ENCODE peak calls at places on chromosome 22, in four cellular contexts. W, H, V and D are unnamed samples.

GRCh38 chr22:33917744-33918406 is 2.4 kb downstream of the LARGE1 start:
- DNase-seq in W (no peak), H (no peak), V (no peak), D (no peak)

GRCh38 chr22:46171940-46172339 is 21.6 kb downstream of the PPARA start:
- DNase-seq in W (no peak), H (peak; percentile 71), V (no peak), D (no peak)

GRCh38 chr22:31247726-31248125 is 35.6 kb downstream of the LIMK2 start:
- DNase-seq in W (no peak), H (no peak), V (no peak), D (no peak)

GRCh38 chr22:26550498-26551033 is 38.3 kb upstream of the TFIP11 start:
- DNase-seq in W (no peak), H (no peak), V (no peak), D (no peak)

GRCh38 chr22:46088541-46089311 is 61.6 kb upstream of the PPARA start:
- DNase-seq in W (peak; percentile 83), H (peak; percentile 64), V (no peak), D (peak; percentile 75)

GRCh38 chr22:46848227-46848626 is 85.8 kb downstream of the TBC1D22A start:
- DNase-seq in W (no peak), H (no peak), V (no peak), D (no peak)

GRCh38 chr22:30205281-30206115 is 41.1 kb downstream of the LIF start:
- DNase-seq in W (peak; percentile 87), H (peak; percentile 38), V (peak; percentile 91), D (peak; percentile 89)

GRCh38 chr22:20946080-20946986 is 20.7 kb upstream of the AIFM3 start:
- DNase-seq in W (peak; percentile 20), H (no peak), V (no peak), D (no peak)

GRCh38 chr22:24322522-24322921 is 51.9 kb downstream of the SPECC1L start:
- DNase-seq in W (no peak), H (no peak), V (no peak), D (no peak)

GRCh38 chr22:39068033-39068785 is 8.9 kb upstream of the APOBEC3G start:
- DNase-seq in W (no peak), H (no peak), V (no peak), D (no peak)
- TF ChIP-seq CTCF in W (no peak), H (no peak), V (no peak), D (no peak)

DNA sequence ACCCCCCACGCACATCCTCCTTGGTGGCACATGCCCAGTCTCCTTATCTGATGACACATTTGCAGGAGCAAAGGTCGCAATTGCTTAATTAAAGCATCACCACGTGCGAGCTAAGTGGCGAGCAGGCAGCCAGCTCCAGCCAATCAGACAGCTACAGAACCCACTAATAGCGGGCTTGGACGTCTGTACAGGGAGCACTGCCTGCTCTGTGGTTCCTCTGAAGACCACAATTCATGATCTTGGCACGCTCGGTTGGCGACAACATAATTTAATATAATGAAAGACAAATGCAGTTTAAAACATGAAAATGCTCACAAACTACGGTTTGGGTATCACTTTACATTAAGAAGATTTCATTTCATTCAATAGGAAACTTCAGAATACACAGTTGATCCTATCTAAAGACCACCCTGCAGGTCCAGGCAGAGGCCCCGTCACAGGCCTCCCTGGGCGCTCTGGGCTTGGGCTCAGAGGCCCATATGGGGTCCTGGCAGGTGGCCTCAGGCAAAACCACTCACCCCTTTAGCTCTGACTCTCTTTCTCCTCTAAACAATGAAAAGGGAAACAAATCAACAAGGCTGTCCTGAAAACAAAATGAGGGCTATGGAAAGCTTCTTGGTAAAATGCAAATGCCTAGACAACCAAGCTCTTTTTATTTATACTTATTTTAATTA is 10.4 kb downstream of the PACSIN2 start:
- DNase-seq in W (no peak), H (no peak), V (no peak), D (no peak)
- H3K4me3 ChIP-seq in W (no peak overlapping the region), H (no peak overlapping the region), V (no peak overlapping the region), D (no peak overlapping the region)

GRCh38 chr22:21984793-21985192 is 2.2 kb upstream of the TOP3B start:
- DNase-seq in W (no peak), H (no peak), V (no peak), D (no peak)
- TF ChIP-seq EP300 in W (no peak), H (no peak), V (no peak), D (no peak)

DNA sequence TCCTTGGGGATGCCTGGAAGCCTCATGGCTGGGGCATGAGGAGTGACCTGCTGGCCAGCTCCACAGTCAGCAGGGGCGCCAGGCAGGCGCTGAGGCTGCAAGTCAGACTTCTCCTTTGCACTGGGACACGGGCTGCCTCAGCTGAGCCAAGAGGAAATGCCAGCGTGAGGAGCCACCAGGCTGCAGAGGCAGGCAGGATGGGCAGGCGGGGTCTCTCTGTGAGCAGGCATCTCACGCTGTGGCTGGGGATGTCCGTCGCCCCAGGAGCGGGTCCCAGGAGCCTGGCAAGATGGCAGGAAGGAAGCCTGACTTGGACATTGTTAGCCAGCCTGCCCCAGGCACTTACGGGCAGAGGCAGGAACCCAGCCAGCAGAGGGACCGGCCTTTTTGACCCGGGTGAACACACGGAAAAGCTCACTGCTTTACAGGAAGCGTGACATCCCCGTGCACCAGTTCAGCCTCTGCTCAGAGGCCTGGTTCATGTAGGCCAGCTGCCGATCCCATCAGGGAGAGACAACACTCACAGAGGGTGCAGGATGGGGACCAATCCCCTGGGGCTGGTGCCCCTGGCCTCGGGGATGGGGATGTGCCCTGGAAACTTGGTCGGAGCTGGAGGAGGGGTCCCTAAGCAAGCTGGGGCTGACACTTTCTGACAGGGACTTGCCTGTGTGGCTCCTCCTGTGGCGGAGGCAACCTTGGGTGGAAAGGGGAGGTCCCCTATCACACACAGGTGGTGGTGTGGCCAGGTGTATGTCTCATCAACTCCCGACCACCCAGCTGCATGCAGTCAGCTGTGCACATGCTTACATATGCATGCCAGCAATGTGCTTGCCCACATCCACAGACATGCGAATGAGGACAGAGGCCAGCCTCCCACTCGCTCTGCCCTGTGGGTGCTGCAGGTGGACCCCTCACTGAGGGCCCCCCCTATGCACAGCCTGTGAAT is 10.0 kb downstream of the GNB1L start:
- DNase-seq in W (peak; percentile 73), H (no peak), V (no peak), D (no peak)
- TF ChIP-seq CTCF in W (no peak), H (no peak), V (no peak), D (no peak)

DNA sequence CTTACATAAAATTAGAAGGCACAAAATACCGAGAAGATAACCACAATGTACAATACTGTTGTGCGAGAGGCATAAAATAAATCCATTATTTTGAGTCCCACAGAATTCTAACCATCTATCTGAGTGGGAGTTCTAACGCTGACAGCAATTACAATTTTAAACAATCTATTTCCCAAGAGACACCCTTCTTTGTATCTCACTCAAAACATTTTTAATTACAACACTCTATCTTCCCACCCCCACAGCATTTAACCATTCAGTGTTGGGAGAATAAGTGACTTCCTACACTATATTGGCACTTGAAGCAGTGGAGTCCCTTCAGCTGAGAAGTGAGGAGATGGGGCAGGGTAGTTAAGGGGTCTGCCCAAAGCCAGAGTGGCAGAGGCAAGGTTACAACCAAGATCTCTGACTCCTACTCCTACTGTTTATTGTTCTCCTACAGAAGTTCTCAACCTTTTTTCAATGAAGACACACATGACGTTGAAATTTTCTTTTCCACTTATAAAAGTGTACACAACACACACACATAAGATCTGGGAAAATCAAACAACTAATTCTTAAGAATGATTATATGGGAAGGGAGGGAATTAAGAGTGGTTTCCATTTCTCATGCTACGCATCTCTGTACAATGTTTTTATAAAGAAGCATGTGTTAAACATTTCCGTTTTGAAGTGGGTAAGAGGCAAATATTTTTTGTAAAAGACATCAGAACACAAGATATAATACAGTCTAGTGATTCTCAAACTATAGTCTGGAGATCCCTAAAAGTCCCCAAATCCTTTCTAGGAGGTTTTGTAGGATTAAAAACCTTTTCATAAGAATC is 10.9 kb downstream of the SLC25A17 start:
- DNase-seq in W (no peak), H (no peak), V (no peak), D (no peak)
- H3K4me3 ChIP-seq in W (no peak overlapping the region), H (no peak overlapping the region), V (no peak overlapping the region), D (no peak overlapping the region)

DNA sequence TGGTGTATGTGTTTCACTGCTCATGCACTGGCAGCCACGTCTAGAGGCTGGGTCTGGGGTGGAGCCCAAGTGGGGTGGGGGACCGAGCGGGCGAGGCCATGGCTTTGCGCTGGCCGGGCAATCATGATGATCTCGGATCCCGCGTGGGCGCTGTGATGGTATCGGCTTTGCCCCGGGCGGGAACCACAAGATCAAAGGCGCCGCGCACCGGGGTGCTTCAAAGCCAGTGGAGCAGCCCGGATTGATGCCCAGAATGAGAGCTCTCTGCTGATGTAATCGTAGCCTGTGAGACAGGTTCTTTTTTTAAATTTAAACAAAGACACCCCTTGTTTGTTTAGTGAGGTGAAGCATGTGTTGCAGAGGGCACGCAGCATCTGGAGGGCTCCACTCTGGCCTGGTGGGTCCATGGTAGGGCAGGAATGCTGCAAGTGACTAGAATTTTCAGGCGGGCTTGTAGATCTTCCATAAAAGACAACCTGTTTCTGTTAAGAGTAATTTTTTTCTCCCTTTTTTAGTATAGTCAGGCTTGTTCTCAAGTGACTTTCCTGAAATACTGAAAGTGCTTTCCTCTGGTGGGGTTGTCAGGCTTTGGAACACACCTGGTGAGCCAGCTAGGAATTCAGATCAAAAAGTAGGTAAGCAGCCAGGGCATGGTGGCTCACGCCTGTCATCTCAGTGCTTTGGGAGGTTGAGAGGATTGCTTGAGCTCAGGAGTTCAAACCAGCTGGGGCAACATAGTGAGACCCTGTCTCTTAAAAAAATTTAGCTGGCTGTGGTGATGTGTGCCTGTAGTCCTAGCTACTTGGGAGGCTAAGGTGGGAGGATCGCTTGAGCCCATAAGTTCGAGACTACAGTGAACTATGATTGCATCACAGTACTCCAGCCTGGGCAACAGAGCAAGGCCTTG is 40.7 kb downstream of the ZNRF3 start:
- DNase-seq in W (no peak), H (peak; percentile 61), V (no peak), D (peak; percentile 79)
- TF ChIP-seq EP300 in W (no peak), H (no peak), V (no peak), D (no peak)

GRCh38 chr22:47933226-47933625 is 1170.8 kb downstream of the TBC1D22A start:
- DNase-seq in W (no peak), H (no peak), V (no peak), D (no peak)

GRCh38 chr22:47929073-47929472 is 1166.6 kb downstream of the TBC1D22A start:
- DNase-seq in W (no peak), H (no peak), V (no peak), D (no peak)

GRCh38 chr22:47927811-47928210 is 1165.4 kb downstream of the TBC1D22A start:
- DNase-seq in W (no peak), H (no peak), V (no peak), D (no peak)

GRCh38 chr22:47928626-47929025 is 1166.2 kb downstream of the TBC1D22A start:
- DNase-seq in W (no peak), H (no peak), V (no peak), D (no peak)

GRCh38 chr22:47929646-47930185 is 1167.3 kb downstream of the TBC1D22A start:
- DNase-seq in W (no peak), H (no peak), V (no peak), D (no peak)
- TF ChIP-seq CTCF in W (no peak), H (no peak), V (no peak), D (no peak)

DNA sequence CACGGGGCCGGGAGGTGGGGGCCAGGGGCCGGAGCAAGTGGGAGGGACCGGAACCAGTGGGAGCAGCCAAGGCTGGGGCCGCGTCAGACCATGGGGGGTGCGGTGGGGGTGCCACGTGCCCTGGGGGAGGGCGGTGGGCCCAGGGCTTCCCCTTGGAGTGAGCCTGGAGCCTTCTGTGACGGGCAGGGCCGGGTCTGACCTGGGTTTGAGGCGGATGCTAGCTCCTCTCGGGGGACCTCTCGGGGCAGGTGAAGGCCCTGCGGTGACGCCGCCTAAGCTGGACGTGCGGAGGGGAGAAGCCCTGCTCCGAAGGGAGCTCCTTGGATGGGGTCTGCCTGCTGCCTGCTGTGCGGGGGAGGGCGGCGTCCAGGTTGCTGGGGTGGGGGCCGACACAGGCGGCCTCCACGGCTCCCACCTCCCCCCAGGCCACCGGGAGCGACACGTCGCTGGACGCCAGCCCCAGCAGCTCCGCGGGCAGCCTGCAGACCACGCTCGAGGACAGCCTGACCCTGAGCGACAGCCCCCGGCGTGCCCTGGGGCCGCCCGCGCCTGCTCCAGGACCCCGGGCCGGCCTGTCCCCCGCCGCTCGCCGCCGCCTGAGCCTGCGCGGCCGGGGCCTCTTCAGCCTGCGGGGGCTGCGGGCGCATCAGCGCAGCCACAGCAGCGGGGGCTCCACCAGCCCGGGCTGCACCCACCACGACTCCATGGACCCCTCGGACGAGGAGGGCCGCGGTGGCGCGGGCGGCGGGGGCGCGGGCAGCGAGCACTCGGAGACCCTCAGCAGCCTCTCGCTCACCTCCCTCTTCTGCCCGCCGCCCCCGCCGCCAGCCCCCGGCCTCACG is 115.0 kb downstream of the CACNA1I start:
- DNase-seq in W (no peak), H (no peak), V (no peak), D (no peak)
- H3K4me3 ChIP-seq in W (no peak overlapping the region), H (no peak overlapping the region), V (no peak overlapping the region), D (peak overlapping the region; percentile 20)